ENCODE peak calls at places on chromosomes 13 and 19, in six cellular contexts. One of them, this sample, is unnamed.

GRCh38 chr13:40470665-40471064 is 195.8 kb downstream of the FOXO1 start:
- DNase-seq in AG04450: no peak
- DNase-seq in cardiac muscle cell: peak; percentile 32
- DNase-seq in AG04449: no peak
- DNase-seq in fibroblast of pulmonary artery: peak; percentile 62
- DNase-seq in foreskin fibroblast: no peak
- DNase-seq in this sample: no peak

GRCh38 chr13:46728777-46729176 is 68.2 kb downstream of the ESD start:
- DNase-seq in AG04450: no peak
- DNase-seq in cardiac muscle cell: no peak
- DNase-seq in AG04449: no peak
- DNase-seq in fibroblast of pulmonary artery: peak; percentile 12
- DNase-seq in foreskin fibroblast: no peak
- DNase-seq in this sample: peak; percentile 19

GRCh38 chr13:50645092-50645491 is 198.4 kb downstream of the DLEU7 start:
- DNase-seq in AG04450: no peak
- DNase-seq in cardiac muscle cell: peak; percentile 25
- DNase-seq in AG04449: peak; percentile 70
- DNase-seq in fibroblast of pulmonary artery: peak; percentile 28
- DNase-seq in foreskin fibroblast: no peak
- DNase-seq in this sample: no peak

GRCh38 chr19:30090476-30090875 is 148.4 kb downstream of the URI1 start:
- DNase-seq in AG04450: no peak
- DNase-seq in cardiac muscle cell: no peak
- DNase-seq in AG04449: no peak
- DNase-seq in fibroblast of pulmonary artery: no peak
- DNase-seq in foreskin fibroblast: no peak
- DNase-seq in this sample: no peak

GRCh38 chr13:67966065-67966464 is 735.9 kb upstream of the PCDH9 start:
- DNase-seq in AG04450: no peak
- DNase-seq in cardiac muscle cell: no peak
- DNase-seq in AG04449: no peak
- DNase-seq in fibroblast of pulmonary artery: no peak
- DNase-seq in foreskin fibroblast: no peak
- DNase-seq in this sample: no peak

GRCh38 chr13:98291658-98292057 is 114.6 kb upstream of the RNF113B start:
- DNase-seq in AG04450: no peak
- DNase-seq in cardiac muscle cell: no peak
- DNase-seq in AG04449: no peak
- DNase-seq in fibroblast of pulmonary artery: no peak
- DNase-seq in foreskin fibroblast: no peak
- DNase-seq in this sample: no peak

GRCh38 chr13:41398494-41399190 is 58.7 kb upstream of the RGCC start:
- DNase-seq in AG04450: no peak
- DNase-seq in cardiac muscle cell: no peak
- DNase-seq in AG04449: no peak
- DNase-seq in fibroblast of pulmonary artery: peak; percentile 7
- DNase-seq in foreskin fibroblast: no peak
- DNase-seq in this sample: no peak

GRCh38 chr13:77838271-77838670 is 80.4 kb downstream of the EDNRB start:
- DNase-seq in AG04450: no peak
- DNase-seq in cardiac muscle cell: no peak
- DNase-seq in AG04449: no peak
- DNase-seq in fibroblast of pulmonary artery: no peak
- DNase-seq in foreskin fibroblast: no peak
- DNase-seq in this sample: no peak

GRCh38 chr19:2986951-2987491 is 9.7 kb downstream of the TLE6 start:
- DNase-seq in AG04450: no peak
- DNase-seq in cardiac muscle cell: no peak
- DNase-seq in AG04449: no peak
- DNase-seq in fibroblast of pulmonary artery: no peak
- DNase-seq in foreskin fibroblast: no peak
- DNase-seq in this sample: no peak

GRCh38 chr19:33287438-33287837 is 14.9 kb downstream of the CEBPA start:
- DNase-seq in AG04450: no peak
- DNase-seq in cardiac muscle cell: no peak
- DNase-seq in AG04449: no peak
- DNase-seq in fibroblast of pulmonary artery: no peak
- DNase-seq in foreskin fibroblast: no peak
- DNase-seq in this sample: no peak

GRCh38 chr13:95564091-95564490 is 11.6 kb downstream of the CLDN10 start:
- DNase-seq in AG04450: no peak
- DNase-seq in cardiac muscle cell: peak; percentile 47
- DNase-seq in AG04449: no peak
- DNase-seq in fibroblast of pulmonary artery: peak; percentile 46
- DNase-seq in foreskin fibroblast: no peak
- DNase-seq in this sample: no peak

GRCh38 chr19:34217952-34218817 is 36.2 kb upstream of the GARRE1 start:
- DNase-seq in AG04450: peak; percentile 93
- DNase-seq in cardiac muscle cell: peak; percentile 91
- DNase-seq in AG04449: peak; percentile 98
- DNase-seq in fibroblast of pulmonary artery: peak; percentile 87
- DNase-seq in foreskin fibroblast: peak; percentile 74
- DNase-seq in this sample: peak; percentile 41

GRCh38 chr19:6233051-6233826 is 46.5 kb downstream of the MLLT1 start:
- DNase-seq in AG04450: no peak
- DNase-seq in cardiac muscle cell: peak; percentile 82
- DNase-seq in AG04449: no peak
- DNase-seq in fibroblast of pulmonary artery: peak; percentile 73
- DNase-seq in foreskin fibroblast: peak; percentile 20
- DNase-seq in this sample: no peak

GRCh38 chr13:50244913-50245574 is 229.8 kb downstream of the KCNRG start:
- DNase-seq in AG04450: peak; percentile 51
- DNase-seq in cardiac muscle cell: peak; percentile 59
- DNase-seq in AG04449: no peak
- DNase-seq in fibroblast of pulmonary artery: peak; percentile 60
- DNase-seq in foreskin fibroblast: peak; percentile 87
- DNase-seq in this sample: peak; percentile 60

GRCh38 chr13:30863231-30863630 is 42.8 kb upstream of the MEDAG start:
- DNase-seq in AG04450: no peak
- DNase-seq in cardiac muscle cell: no peak
- DNase-seq in AG04449: no peak
- DNase-seq in fibroblast of pulmonary artery: no peak
- DNase-seq in foreskin fibroblast: no peak
- DNase-seq in this sample: no peak

GRCh38 chr19:35037716-35038622 is 3.6 kb upstream of the HPN start:
- DNase-seq in AG04450: no peak
- DNase-seq in cardiac muscle cell: peak; percentile 67
- DNase-seq in AG04449: no peak
- DNase-seq in fibroblast of pulmonary artery: peak; percentile 59
- DNase-seq in foreskin fibroblast: peak; percentile 46
- DNase-seq in this sample: no peak

GRCh38 chr19:55099557-55100506 is 17.6 kb downstream of the PPP1R12C start:
- DNase-seq in AG04450: no peak
- DNase-seq in cardiac muscle cell: no peak
- DNase-seq in AG04449: no peak
- DNase-seq in fibroblast of pulmonary artery: no peak
- DNase-seq in foreskin fibroblast: no peak
- DNase-seq in this sample: no peak

GRCh38 chr19:14479985-14480694 is 5.0 kb upstream of the PTGER1 start:
- DNase-seq in AG04450: no peak
- DNase-seq in cardiac muscle cell: peak; percentile 43
- DNase-seq in AG04449: no peak
- DNase-seq in fibroblast of pulmonary artery: no peak
- DNase-seq in foreskin fibroblast: no peak
- DNase-seq in this sample: peak; percentile 70

GRCh38 chr19:33676999-33677665 is 55.4 kb downstream of the CHST8 start:
- DNase-seq in AG04450: no peak
- DNase-seq in cardiac muscle cell: no peak
- DNase-seq in AG04449: no peak
- DNase-seq in fibroblast of pulmonary artery: no peak
- DNase-seq in foreskin fibroblast: no peak
- DNase-seq in this sample: no peak

GRCh38 chr19:8335343-8336071 is 7.6 kb downstream of the KANK3 start:
- DNase-seq in AG04450: no peak
- DNase-seq in cardiac muscle cell: no peak
- DNase-seq in AG04449: no peak
- DNase-seq in fibroblast of pulmonary artery: no peak
- DNase-seq in foreskin fibroblast: no peak
- DNase-seq in this sample: peak; percentile 68

GRCh38 chr19:2933490-2933910 is 11.3 kb downstream of the ZNF77 start:
- DNase-seq in AG04450: no peak
- DNase-seq in cardiac muscle cell: no peak
- DNase-seq in AG04449: no peak
- DNase-seq in fibroblast of pulmonary artery: no peak
- DNase-seq in foreskin fibroblast: no peak
- DNase-seq in this sample: no peak

GRCh38 chr19:43441736-43442135 is 23.7 kb downstream of the LYPD3 start:
- DNase-seq in AG04450: no peak
- DNase-seq in cardiac muscle cell: no peak
- DNase-seq in AG04449: no peak
- DNase-seq in fibroblast of pulmonary artery: no peak
- DNase-seq in foreskin fibroblast: no peak
- DNase-seq in this sample: no peak

GRCh38 chr19:13163609-13164364 is 13.6 kb downstream of the IER2 start:
- DNase-seq in AG04450: peak; percentile 67
- DNase-seq in cardiac muscle cell: peak; percentile 95
- DNase-seq in AG04449: no peak
- DNase-seq in fibroblast of pulmonary artery: peak; percentile 94
- DNase-seq in foreskin fibroblast: peak; percentile 96
- DNase-seq in this sample: peak; percentile 68

GRCh38 chr19:7862413-7862951 is 11.7 kb downstream of the PRR36 start:
- DNase-seq in AG04450: no peak
- DNase-seq in cardiac muscle cell: peak; percentile 70
- DNase-seq in AG04449: no peak
- DNase-seq in fibroblast of pulmonary artery: peak; percentile 46
- DNase-seq in foreskin fibroblast: no peak
- DNase-seq in this sample: peak; percentile 73

GRCh38 chr13:54627973-54628372 is 1599.4 kb downstream of the OLFM4 start:
- DNase-seq in AG04450: no peak
- DNase-seq in cardiac muscle cell: no peak
- DNase-seq in AG04449: no peak
- DNase-seq in fibroblast of pulmonary artery: no peak
- DNase-seq in foreskin fibroblast: no peak
- DNase-seq in this sample: no peak

GRCh38 chr13:112438094-112438493 is 61.9 kb downstream of the SPACA7 start:
- DNase-seq in AG04450: no peak
- DNase-seq in cardiac muscle cell: no peak
- DNase-seq in AG04449: no peak
- DNase-seq in fibroblast of pulmonary artery: no peak
- DNase-seq in foreskin fibroblast: no peak
- DNase-seq in this sample: no peak

GRCh38 chr13:98595134-98595533 is 18.2 kb upstream of the STK24 start:
- DNase-seq in AG04450: no peak
- DNase-seq in cardiac muscle cell: no peak
- DNase-seq in AG04449: no peak
- DNase-seq in fibroblast of pulmonary artery: no peak
- DNase-seq in foreskin fibroblast: no peak
- DNase-seq in this sample: no peak

GRCh38 chr13:22926176-22927007 is 254.4 kb upstream of the SGCG start:
- DNase-seq in AG04450: no peak
- DNase-seq in cardiac muscle cell: peak; percentile 84
- DNase-seq in AG04449: no peak
- DNase-seq in fibroblast of pulmonary artery: peak; percentile 8
- DNase-seq in foreskin fibroblast: no peak
- DNase-seq in this sample: peak; percentile 22
- H3K4me3 ChIP-seq in AG04450: no peak overlapping the region
- H3K4me3 ChIP-seq in cardiac muscle cell: no peak overlapping the region
- H3K4me3 ChIP-seq in AG04449: no peak overlapping the region
- H3K4me3 ChIP-seq in fibroblast of pulmonary artery: peak overlapping the region; percentile 12
- H3K4me3 ChIP-seq in foreskin fibroblast: peak overlapping the region; percentile 13
- H3K4me3 ChIP-seq in this sample: no peak overlapping the region

DNA sequence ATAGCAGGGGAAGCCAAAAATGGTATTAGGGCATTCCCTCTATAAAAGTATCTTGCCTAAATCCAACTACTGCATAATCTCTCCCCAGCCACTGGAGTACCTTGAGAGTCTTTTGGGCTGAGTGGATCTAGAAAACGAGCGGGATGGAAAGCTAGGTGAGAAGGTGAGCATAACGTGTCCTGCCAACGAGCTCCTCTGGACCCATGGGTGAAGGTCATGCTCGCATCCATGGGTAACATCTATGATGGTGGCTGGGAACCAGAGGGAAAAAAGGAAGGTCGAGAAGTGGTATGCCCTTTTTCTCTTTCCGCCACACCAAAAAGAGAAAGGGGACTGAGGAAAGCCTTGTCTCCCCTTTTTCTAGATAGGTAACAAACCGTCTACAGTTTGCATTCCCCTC is 63.0 kb downstream of the ZNF208 start:
- DNase-seq in AG04450: no peak
- DNase-seq in cardiac muscle cell: peak; percentile 2
- DNase-seq in AG04449: no peak
- DNase-seq in fibroblast of pulmonary artery: peak; percentile 4
- DNase-seq in foreskin fibroblast: no peak
- DNase-seq in this sample: no peak
- H3K4me3 ChIP-seq in AG04450: no peak overlapping the region
- H3K4me3 ChIP-seq in cardiac muscle cell: no peak overlapping the region
- H3K4me3 ChIP-seq in AG04449: no peak overlapping the region
- H3K4me3 ChIP-seq in fibroblast of pulmonary artery: no peak overlapping the region
- H3K4me3 ChIP-seq in foreskin fibroblast: no peak overlapping the region
- H3K4me3 ChIP-seq in this sample: no peak overlapping the region

GRCh38 chr13:28412981-28413380 is 81.9 kb downstream of the FLT1 start:
- DNase-seq in AG04450: no peak
- DNase-seq in cardiac muscle cell: peak; percentile 17
- DNase-seq in AG04449: no peak
- DNase-seq in fibroblast of pulmonary artery: peak; percentile 19
- DNase-seq in foreskin fibroblast: no peak
- DNase-seq in this sample: no peak
- H3K4me3 ChIP-seq in AG04450: no peak overlapping the region
- H3K4me3 ChIP-seq in cardiac muscle cell: no peak overlapping the region
- H3K4me3 ChIP-seq in AG04449: no peak overlapping the region
- H3K4me3 ChIP-seq in fibroblast of pulmonary artery: no peak overlapping the region
- H3K4me3 ChIP-seq in foreskin fibroblast: no peak overlapping the region
- H3K4me3 ChIP-seq in this sample: no peak overlapping the region

GRCh38 chr13:99610702-99611289 is 109.5 kb downstream of the TM9SF2 start:
- DNase-seq in AG04450: no peak
- DNase-seq in cardiac muscle cell: no peak
- DNase-seq in AG04449: no peak
- DNase-seq in fibroblast of pulmonary artery: no peak
- DNase-seq in foreskin fibroblast: no peak
- DNase-seq in this sample: no peak
- H3K4me3 ChIP-seq in AG04450: no peak overlapping the region
- H3K4me3 ChIP-seq in cardiac muscle cell: no peak overlapping the region
- H3K4me3 ChIP-seq in AG04449: no peak overlapping the region
- H3K4me3 ChIP-seq in fibroblast of pulmonary artery: no peak overlapping the region
- H3K4me3 ChIP-seq in foreskin fibroblast: no peak overlapping the region
- H3K4me3 ChIP-seq in this sample: no peak overlapping the region

DNA sequence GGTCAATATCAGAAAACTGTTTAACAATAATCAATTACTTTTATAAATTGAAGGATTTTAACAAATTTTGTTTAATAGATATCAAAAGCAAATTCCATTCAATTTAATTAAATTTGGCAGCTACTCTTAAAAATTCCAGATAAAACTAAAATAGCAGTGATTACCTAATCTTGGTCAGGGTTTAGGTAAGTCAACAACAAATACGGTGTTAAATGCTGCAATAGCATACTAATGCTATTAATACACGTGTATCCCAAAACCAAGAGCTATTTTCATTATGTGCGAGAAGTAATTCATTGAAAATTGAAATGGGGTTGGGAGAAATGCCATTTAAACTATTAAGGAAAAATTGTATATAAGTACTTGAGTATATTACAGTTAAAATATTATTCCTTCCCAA is 105.6 kb downstream of the DHRS12 start:
- DNase-seq in AG04450: no peak
- DNase-seq in cardiac muscle cell: no peak
- DNase-seq in AG04449: no peak
- DNase-seq in fibroblast of pulmonary artery: no peak
- DNase-seq in foreskin fibroblast: no peak
- DNase-seq in this sample: no peak
- H3K4me3 ChIP-seq in AG04450: no peak overlapping the region
- H3K4me3 ChIP-seq in cardiac muscle cell: no peak overlapping the region
- H3K4me3 ChIP-seq in AG04449: no peak overlapping the region
- H3K4me3 ChIP-seq in fibroblast of pulmonary artery: no peak overlapping the region
- H3K4me3 ChIP-seq in foreskin fibroblast: no peak overlapping the region
- H3K4me3 ChIP-seq in this sample: no peak overlapping the region